ENCODE peak calls at places on chromosomes 7 and 10, in five cellular contexts. P is breast epithelium; H is suprapubic skin; G is G401; X is stimulated activated naive B cell treated with anti-CD40 and anti-IgM and Interleukin-4, amounts not matched to agents 10 μg/mL and 1 μg/mL and 100 μg/mL, for 72 hours. L is an unnamed sample.

GRCh38 chr10:6542999-6543430 is 37.1 kb downstream of the PRKCQ start:
- DNase-seq in P (no peak), H (no peak), G (no peak), X (no peak), L (no peak)

GRCh38 chr7:111485981-111486380 is 76.3 kb downstream of the IMMP2L start:
- DNase-seq in P (no peak), H (no peak), G (no peak), X (no peak), L (no peak)

GRCh38 chr7:136687693-136688322 is 180.6 kb upstream of the CHRM2 start:
- DNase-seq in P (no peak), H (no peak), G (peak), X (no peak), L (no peak)

GRCh38 chr10:111076191-111076681 is 593 bp upstream of the ADRA2A start:
- DNase-seq in P (no peak), H (no peak), G (peak), X (peak), L (no peak)

GRCh38 chr7:136033413-136034031 is 56.4 kb upstream of the MTPN start:
- DNase-seq in P (no peak), H (no peak), G (no peak), X (no peak), L (no peak)

GRCh38 chr10:63464402-63465292 is 1.1 kb downstream of the JMJD1C start:
- DNase-seq in P (no peak), H (no peak), G (peak), X (no peak), L (no peak)

GRCh38 chr7:45654341-45654740 is 80.2 kb downstream of the ADCY1 start:
- DNase-seq in P (no peak), H (no peak), G (no peak), X (no peak), L (no peak)

GRCh38 chr7:125599387-125599786 is 669.8 kb upstream of the POT1 start:
- DNase-seq in P (no peak), H (no peak), G (no peak), X (no peak), L (no peak)

GRCh38 chr7:101017099-101017777 is 2.6 kb upstream of the MUC17 start:
- DNase-seq in P (no peak), H (peak), G (peak), X (peak), L (peak)

GRCh38 chr10:119337796-119338432 is 130.5 kb downstream of the GRK5 start:
- DNase-seq in P (no peak), H (no peak), G (no peak), X (no peak), L (no peak)

GRCh38 chr7:70679666-70680065 is 452.3 kb upstream of the GALNT17 start:
- DNase-seq in P (no peak), H (no peak), G (no peak), X (no peak), L (no peak)

GRCh38 chr10:116134316-116134715 is 138.7 kb downstream of the GFRA1 start:
- DNase-seq in P (no peak), H (no peak), G (no peak), X (no peak), L (no peak)

GRCh38 chr7:23852135-23852534 is 142.1 kb downstream of the STK31 start:
- DNase-seq in P (no peak), H (no peak), G (no peak), X (no peak), L (no peak)